ENCODE peak calls at places on chromosomes 6 and 20, in five cellular contexts. I, D, T, B and H are unnamed samples.

GRCh38 chr6:16239798-16240123 is 1.4 kb downstream of the GMPR start:
- ATAC-seq in I (peak; percentile 88), D (no peak), T (no peak), B (no peak), H (no peak)

GRCh38 chr20:40778894-40779496 is 90.0 kb upstream of the MAFB start:
- ATAC-seq in I (peak; percentile 33), D (no peak), T (no peak), B (no peak), H (no peak)

GRCh38 chr20:39013662-39014109 is 51.5 kb downstream of the DHX35 start:
- ATAC-seq in I (no peak), D (no peak), T (no peak), B (no peak), H (no peak)

GRCh38 chr20:37741055-37741454 is 47.2 kb downstream of the CTNNBL1 start:
- ATAC-seq in I (no peak), D (no peak), T (no peak), B (no peak), H (no peak)

GRCh38 chr6:139449611-139450000 is 75.2 kb upstream of the CITED2 start:
- ATAC-seq in I (no peak), D (no peak), T (no peak), B (no peak), H (no peak)

GRCh38 chr6:158799051-158799792 is 19.9 kb downstream of the EZR start:
- ATAC-seq in I (peak; percentile 40), D (peak; percentile 42), T (no peak), B (peak; percentile 23), H (no peak)

GRCh38 chr6:41732601-41733348 is 2.6 kb downstream of the TFEB start:
- ATAC-seq in I (no peak), D (no peak), T (peak; percentile 37), B (no peak), H (peak; percentile 45)

GRCh38 chr6:51778666-51779065 is 308.7 kb downstream of the PKHD1 start:
- ATAC-seq in I (no peak), D (no peak), T (no peak), B (no peak), H (no peak)

GRCh38 chr6:92826633-92827032 is 592.7 kb downstream of the EPHA7 start:
- ATAC-seq in I (no peak), D (no peak), T (no peak), B (no peak), H (no peak)

GRCh38 chr6:125865015-125865414 is 74.3 kb downstream of the NCOA7 start:
- ATAC-seq in I (no peak), D (no peak), T (no peak), B (peak; percentile 64), H (no peak)

GRCh38 chr6:54856137-54856536 is 9.6 kb downstream of the FAM83B start:
- ATAC-seq in I (no peak), D (no peak), T (no peak), B (peak; percentile 51), H (no peak)

GRCh38 chr6:170178266-170178560 is 112.7 kb downstream of the DLL1 start:
- ATAC-seq in I (no peak), D (no peak), T (no peak), B (no peak), H (no peak)

GRCh38 chr6:110949679-110950285 is 8.7 kb upstream of the GTF3C6 start:
- ATAC-seq in I (no peak), D (no peak), T (no peak), B (no peak), H (no peak)

GRCh38 chr6:27558028-27558724 is 85.3 kb upstream of the ZNF184 start:
- ATAC-seq in I (no peak), D (no peak), T (no peak), B (no peak), H (no peak)

GRCh38 chr6:70638468-70638867 is 29.2 kb upstream of the SMAP1 start:
- ATAC-seq in I (no peak), D (no peak), T (no peak), B (no peak), H (no peak)

GRCh38 chr20:58996226-58996611 is 10.8 kb downstream of the CTSZ start:
- ATAC-seq in I (no peak), D (no peak), T (no peak), B (no peak), H (no peak)

GRCh38 chr6:36757206-36757605 is 59.6 kb downstream of the RAB44 start:
- ATAC-seq in I (no peak), D (no peak), T (peak; percentile 33), B (no peak), H (no peak)

GRCh38 chr6:43746071-43746470 is 23.9 kb upstream of the VEGFA start:
- ATAC-seq in I (no peak), D (no peak), T (no peak), B (no peak), H (no peak)

GRCh38 chr6:28770732-28771131 is 153.1 kb downstream of the TRIM27 start:
- ATAC-seq in I (no peak), D (no peak), T (no peak), B (no peak), H (no peak)

GRCh38 chr6:39218868-39219567 is 10.3 kb downstream of the KCNK5 start:
- ATAC-seq in I (peak; percentile 2), D (no peak), T (no peak), B (no peak), H (no peak)

GRCh38 chr6:158536084-158536890 is 23.6 kb upstream of the TMEM181 start:
- ATAC-seq in I (peak; percentile 90), D (peak; percentile 85), T (peak; percentile 58), B (peak; percentile 75), H (peak; percentile 46)

GRCh38 chr20:58010666-58011065 is 217.8 kb downstream of the ANKRD60 start:
- ATAC-seq in I (no peak), D (no peak), T (no peak), B (no peak), H (no peak)

GRCh38 chr6:129890701-129891100 is 29.6 kb upstream of the TMEM244 start:
- ATAC-seq in I (no peak), D (no peak), T (peak; percentile 50), B (no peak), H (no peak)

GRCh38 chr6:104613416-104614001 is 246.2 kb downstream of the HACE1 start:
- ATAC-seq in I (no peak), D (no peak), T (no peak), B (no peak), H (no peak)

GRCh38 chr6:29946787-29947186 is 4.5 kb downstream of the HLA-A start:
- ATAC-seq in I (no peak), D (no peak), T (no peak), B (no peak), H (no peak)

GRCh38 chr6:54980511-54981275 is 134.1 kb downstream of the FAM83B start:
- ATAC-seq in I (no peak), D (no peak), T (no peak), B (no peak), H (no peak)

GRCh38 chr6:83546636-83547035 is 34.3 kb downstream of the PRSS35 start:
- ATAC-seq in I (no peak), D (no peak), T (no peak), B (no peak), H (no peak)

GRCh38 chr6:20542927-20543602 is 8.8 kb downstream of the CDKAL1 start:
- ATAC-seq in I (no peak), D (no peak), T (no peak), B (no peak), H (peak; percentile 92)

GRCh38 chr6:161066511-161066910 is 74.9 kb downstream of the MAP3K4 start:
- ATAC-seq in I (no peak), D (no peak), T (no peak), B (no peak), H (no peak)

GRCh38 chr6:166944666-166945256 is 11.6 kb downstream of the RNASET2 start:
- ATAC-seq in I (peak; percentile 33), D (no peak), T (no peak), B (no peak), H (no peak)

GRCh38 chr20:23091741-23092408 is 5.8 kb upstream of the CD93 start:
- ATAC-seq in I (no peak), D (peak; percentile 28), T (no peak), B (no peak), H (no peak)

GRCh38 chr20:34863421-34863965 is 9.2 kb downstream of the GGT7 start:
- ATAC-seq in I (no peak), D (peak; percentile 36), T (no peak), B (no peak), H (no peak)